ENCODE peak calls at places on chromosomes 4 and X, in five cellular contexts. C is AG09319, A is AG10803, H is bronchial epithelial cell, F is MM.1S. U is an unnamed sample.

GRCh38 chrX:153723351-153724251 is 586 bp downstream of the BCAP31 start:
- DNase-seq in A (peak; percentile 42), H (peak; percentile 55), F (peak; percentile 54), C (no peak), U (peak; percentile 54)

GRCh38 chr4:7194251-7195137 is 2.2 kb downstream of the SORCS2 start:
- DNase-seq in H (no peak), C (no peak), A (peak; percentile 37), F (no peak), U (no peak)

GRCh38 chr4:102575369-102576129 is 74.4 kb downstream of the NFKB1 start:
- DNase-seq in A (no peak), H (no peak), C (no peak), F (no peak), U (no peak)

GRCh38 chrX:109855501-109855900 is 122.4 kb upstream of the ACSL4 start:
- DNase-seq in A (no peak), C (no peak), H (no peak), F (no peak), U (no peak)

GRCh38 chr4:139112650-139113049 is 64.4 kb downstream of the ELF2 start:
- DNase-seq in F (no peak), C (no peak), H (no peak), A (no peak), U (no peak)

GRCh38 chr4:41934813-41935651 is at the start of gene TMEM33:
- DNase-seq in F (peak; percentile 91), A (peak; percentile 78), C (peak; percentile 48), H (peak; percentile 84), U (peak; percentile 96)

GRCh38 chr4:51932261-51932660 is 87.9 kb downstream of the LRRC66 start:
- DNase-seq in H (no peak), F (no peak), C (no peak), A (peak; percentile 67), U (no peak)

GRCh38 chr4:4541040-4541631 is 712 bp downstream of the STX18 start:
- DNase-seq in A (peak; percentile 65), F (peak; percentile 37), C (no peak), H (peak; percentile 86), U (peak; percentile 57)

GRCh38 chr4:77652237-77652897 is 46.7 kb downstream of the CXCL13 start:
- DNase-seq in F (no peak), H (no peak), C (no peak), A (no peak), U (peak; percentile 16)

GRCh38 chrX:38069273-38069672 is 62.9 kb downstream of the SYTL5 start:
- DNase-seq in A (no peak), H (peak; percentile 32), C (no peak), F (no peak), U (no peak)

GRCh38 chr4:97836662-97837061 is 306.6 kb downstream of the STPG2 start:
- DNase-seq in C (no peak), F (no peak), A (no peak), H (no peak), U (no peak)

GRCh38 chrX:69362889-69363288 is 141.2 kb upstream of the NALF2 start:
- DNase-seq in C (peak; percentile 38), F (no peak), A (peak; percentile 86), H (no peak), U (no peak)

GRCh38 chr4:168811793-168812651 is 198.0 kb downstream of the CBR4 start:
- DNase-seq in H (peak; percentile 51), F (no peak), A (peak; percentile 77), C (no peak), U (peak; percentile 42)

GRCh38 chr4:40301592-40301991 is 33.5 kb upstream of the CHRNA9 start:
- DNase-seq in F (peak; percentile 98), H (no peak), C (no peak), A (no peak), U (no peak)

GRCh38 chr4:34196375-34196774 is 2047.9 kb downstream of the ARAP2 start:
- DNase-seq in F (no peak), C (no peak), A (peak; percentile 31), H (no peak), U (no peak)

GRCh38 chr4:76305971-76306881 is at the start of gene STBD1:
- DNase-seq in A (peak; percentile 60), F (peak; percentile 76), C (peak; percentile 31), H (peak; percentile 47), U (peak; percentile 73)

GRCh38 chr4:189597341-189597740 is 343.3 kb upstream of the FRG1 start:
- DNase-seq in C (no peak), H (no peak), A (no peak), F (no peak), U (no peak)

GRCh38 chr4:16253127-16253960 is 27.1 kb upstream of the TAPT1 start:
- DNase-seq in H (peak; percentile 85), F (no peak), A (peak; percentile 87), C (peak; percentile 20), U (peak; percentile 69)

GRCh38 chrX:48904180-48904579 is 6.5 kb downstream of the PQBP1 start:
- DNase-seq in C (no peak), H (no peak), F (no peak), A (no peak), U (no peak)

GRCh38 chrX:107716045-107716684 is 59.4 kb downstream of the TSC22D3 start:
- DNase-seq in H (no peak), F (peak; percentile 27), C (no peak), A (peak; percentile 23), U (no peak)

GRCh38 chr4:61628727-61629126 is 428.6 kb downstream of the ADGRL3 start:
- DNase-seq in A (no peak), H (no peak), F (no peak), C (no peak), U (no peak)

GRCh38 chr4:183326853-183327252 is 4.6 kb upstream of the CLDN24 start:
- DNase-seq in F (no peak), H (peak; percentile 44), A (no peak), C (no peak), U (peak; percentile 23)

GRCh38 chr4:174069848-174070330 is 213.6 kb downstream of the FBXO8 start:
- DNase-seq in F (no peak), C (no peak), H (no peak), A (no peak), U (no peak)

GRCh38 chrX:54223581-54223980 is 40.5 kb upstream of the FAM120C start:
- DNase-seq in C (no peak), H (no peak), A (no peak), F (no peak), U (no peak)

GRCh38 chr4:25654031-25654970 is 1.4 kb upstream of the SLC34A2 start:
- DNase-seq in F (no peak), H (no peak), A (no peak), C (no peak), U (no peak)

GRCh38 chr4:74618659-74619058 is 173.7 kb downstream of the AREG start:
- DNase-seq in C (no peak), F (no peak), H (peak; percentile 78), A (no peak), U (peak; percentile 30)

GRCh38 chrX:16207631-16208030 is 40.4 kb downstream of the MAGEB17 start:
- DNase-seq in H (no peak), A (no peak), C (no peak), F (no peak), U (no peak)

GRCh38 chr4:123452585-123452984 is 56.0 kb downstream of the SPRY1 start:
- DNase-seq in A (peak; percentile 68), F (no peak), H (peak; percentile 97), C (peak; percentile 39), U (peak; percentile 80)

GRCh38 chr4:88878624-88879023 is 178.4 kb downstream of the FAM13A start:
- DNase-seq in F (no peak), A (no peak), C (no peak), H (no peak), U (no peak)

GRCh38 chr4:88880501-88881226 is 176.3 kb downstream of the FAM13A start:
- DNase-seq in A (no peak), C (no peak), F (no peak), H (no peak), U (no peak)

GRCh38 chr4:88880001-88880400 is 177.0 kb downstream of the FAM13A start:
- DNase-seq in C (no peak), F (no peak), H (no peak), A (no peak), U (no peak)

DNA sequence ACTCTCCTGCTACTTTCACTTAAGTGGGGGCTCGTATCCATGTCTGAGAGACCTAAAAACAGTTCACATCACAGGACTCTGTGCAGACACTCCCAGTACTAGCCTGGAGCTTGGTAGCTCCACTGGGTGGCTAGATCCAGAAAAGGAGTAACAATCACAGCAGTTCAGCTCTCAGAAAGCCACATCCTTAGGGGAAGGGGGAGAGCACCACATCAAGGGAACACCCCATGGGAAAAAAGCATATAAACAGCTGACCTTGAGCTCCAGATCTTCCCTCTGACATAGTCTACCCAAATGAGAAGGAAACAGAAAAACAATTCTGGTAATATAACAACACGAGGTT is 175.8 kb downstream of the FAM13A start:
- DNase-seq in F (no peak), H (no peak), A (no peak), C (no peak), U (no peak)
- TF ChIP-seq CTCF in F (no peak), H (no peak), A (no peak), C (no peak), U (no peak)

GRCh38 chr4:110485452-110485851 is 9.5 kb downstream of the ENPEP start:
- DNase-seq in A (no peak), H (no peak), F (no peak), C (no peak), U (no peak)

GRCh38 chr4:110490109-110490508 is 14.2 kb downstream of the ENPEP start:
- DNase-seq in C (no peak), F (no peak), A (no peak), H (no peak), U (no peak)

GRCh38 chr4:110486226-110486625 is 10.3 kb downstream of the ENPEP start:
- DNase-seq in F (no peak), H (no peak), A (no peak), C (no peak), U (no peak)

GRCh38 chr4:110484767-110485166 is 8.8 kb downstream of the ENPEP start:
- DNase-seq in F (no peak), H (peak; percentile 69), A (peak; percentile 92), C (peak; percentile 35), U (peak; percentile 55)

GRCh38 chr4:110487873-110488272 is 11.9 kb downstream of the ENPEP start:
- DNase-seq in H (peak; percentile 29), C (no peak), A (peak; percentile 21), F (peak; percentile 79), U (peak; percentile 35)
- TF ChIP-seq CTCF in H (no peak), C (no peak), A (no peak), F (no peak), U (no peak)

DNA sequence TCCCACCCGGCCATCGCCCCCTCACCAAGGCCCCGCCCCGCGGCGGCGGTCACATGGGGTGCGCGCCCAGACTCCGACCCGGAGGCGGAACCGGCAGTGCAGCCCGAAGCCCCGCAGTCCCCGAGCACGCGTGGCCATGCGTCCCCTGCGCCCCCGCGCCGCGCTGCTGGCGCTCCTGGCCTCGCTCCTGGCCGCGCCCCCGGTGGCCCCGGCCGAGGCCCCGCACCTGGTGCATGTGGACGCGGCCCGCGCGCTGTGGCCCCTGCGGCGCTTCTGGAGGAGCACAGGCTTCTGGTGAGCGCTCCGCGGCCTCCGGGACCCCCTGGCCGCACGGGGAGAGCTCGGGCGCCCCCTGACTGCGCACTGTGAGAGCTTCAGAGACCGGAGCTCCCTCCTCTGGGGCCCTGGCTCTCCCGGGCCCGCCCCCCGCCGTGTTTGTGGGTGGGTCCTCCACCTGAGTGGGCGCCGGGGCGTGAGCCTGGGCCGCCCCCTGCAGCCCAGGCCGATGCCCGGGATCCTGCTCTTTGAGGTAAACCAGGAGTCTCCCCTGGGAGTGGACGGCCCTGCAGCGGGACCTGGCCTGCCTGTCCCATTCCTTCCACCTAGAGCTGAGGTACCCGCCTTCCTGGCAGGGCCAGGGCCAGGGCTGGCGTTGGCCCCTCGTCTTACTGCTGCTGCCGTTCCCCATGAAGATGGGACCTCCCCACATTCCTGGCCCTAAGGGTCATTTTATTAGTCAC is at the start of gene IDUA:
- DNase-seq in F (no peak), H (peak; percentile 84), C (no peak), A (peak; percentile 52), U (peak; percentile 71)
- TF ChIP-seq CTCF in F (no peak), H (peak; percentile 53), C (peak; percentile 45), A (peak; percentile 38), U (peak; percentile 40)

GRCh38 chrX:39935414-39936064 is 162.2 kb downstream of the BCOR start:
- DNase-seq in C (no peak), A (no peak), F (no peak), H (peak; percentile 16), U (peak; percentile 41)
- TF ChIP-seq CTCF in C (no peak), A (no peak), F (no peak), H (no peak), U (no peak)